ENCODE peak calls at places on chromosome 1, in ten cellular contexts. Y, Z, O, N, K, V, B, S, R and I are unnamed samples.

GRCh38 chr1:42940851-42941639 is 17.6 kb downstream of the SLC2A1 start:
- DNase-seq in N (no peak), B (peak), Y (no peak), S (no peak), V (no peak), R (peak), K (peak), O (no peak), Z (peak), I (no peak)

GRCh38 chr1:198443374-198444233 is 96.9 kb downstream of the ATP6V1G3 start:
- DNase-seq in N (no peak), S (no peak), Y (no peak), K (peak), O (no peak), V (no peak), Z (no peak), B (peak), R (peak), I (no peak)

GRCh38 chr1:230270940-230271325 is 155.2 kb downstream of the PGBD5 start:
- DNase-seq in N (no peak), S (no peak), Y (peak), V (no peak), O (no peak), R (no peak), K (no peak), Z (no peak), B (no peak), I (no peak)

GRCh38 chr1:224245188-224245587 is 62.1 kb downstream of the DEGS1 start:
- DNase-seq in B (no peak), S (peak), V (no peak), Y (no peak), O (no peak), Z (no peak), K (no peak), R (no peak), N (peak), I (peak)

GRCh38 chr1:230171337-230172015 is 104.4 kb downstream of the GALNT2 start:
- DNase-seq in Y (no peak), O (no peak), V (no peak), N (no peak), B (no peak), R (peak), K (no peak), S (no peak), Z (no peak), I (no peak)

GRCh38 chr1:46613661-46614603 is 2.7 kb downstream of the MOB3C start:
- DNase-seq in B (no peak), S (peak), Y (no peak), N (peak), K (peak), R (peak), O (no peak), V (no peak), Z (no peak), I (peak)

GRCh38 chr1:58391056-58391455 is 155.5 kb downstream of the OMA1 start:
- DNase-seq in K (no peak), R (no peak), V (no peak), Z (no peak), N (no peak), Y (peak), B (no peak), O (no peak), S (no peak), I (no peak)

GRCh38 chr1:2400576-2400909 is 8.9 kb downstream of the RER1 start:
- DNase-seq in Y (no peak), B (no peak), V (no peak), S (no peak), R (no peak), O (no peak), Z (no peak), K (no peak), N (no peak), I (no peak)

GRCh38 chr1:37325509-37326437 is 148.6 kb upstream of the ZC3H12A start:
- DNase-seq in S (no peak), B (peak), V (no peak), Y (no peak), R (no peak), Z (no peak), N (no peak), O (peak), K (no peak), I (no peak)

GRCh38 chr1:85224734-85225623 is 24.2 kb upstream of the SYDE2 start:
- DNase-seq in O (no peak), K (no peak), Y (peak), Z (no peak), N (no peak), S (no peak), V (no peak), R (no peak), B (no peak), I (no peak)

GRCh38 chr1:111987502-111987901 is 2.0 kb downstream of the KCND3 start:
- DNase-seq in R (no peak), O (no peak), B (no peak), Z (no peak), K (no peak), S (no peak), Y (no peak), V (no peak), N (no peak), I (no peak)

GRCh38 chr1:218380125-218380977 is 35.2 kb downstream of the TGFB2 start:
- DNase-seq in O (no peak), S (no peak), Y (no peak), V (no peak), N (no peak), Z (no peak), B (peak), K (peak), R (peak), I (no peak)

GRCh38 chr1:202311880-202312635 is 29.7 kb downstream of the UBE2T start:
- DNase-seq in Y (peak), R (no peak), B (no peak), S (no peak), V (no peak), N (no peak), O (no peak), Z (no peak), K (no peak), I (no peak)

GRCh38 chr1:231526536-231526935 is 1.9 kb upstream of the TSNAX start:
- DNase-seq in S (peak), O (no peak), K (no peak), V (no peak), B (no peak), R (no peak), N (no peak), Z (no peak), Y (no peak), I (no peak)

GRCh38 chr1:158095737-158096335 is 84.9 kb upstream of the CD1D start:
- DNase-seq in Y (no peak), V (no peak), K (peak), N (no peak), O (no peak), S (peak), R (peak), B (no peak), Z (peak), I (peak)

GRCh38 chr1:201260236-201260591 is 23.1 kb upstream of the PKP1 start:
- DNase-seq in Z (no peak), O (no peak), R (no peak), V (no peak), Y (no peak), S (no peak), B (peak), N (no peak), K (no peak), I (no peak)

GRCh38 chr1:150813028-150813707 is 5.1 kb upstream of the CTSK start:
- DNase-seq in S (peak), V (no peak), O (peak), K (peak), Z (no peak), B (peak), N (no peak), Y (peak), R (peak), I (peak)

GRCh38 chr1:46202975-46203737 is at the start of gene LURAP1:
- DNase-seq in Y (no peak), B (no peak), S (peak), K (peak), N (peak), R (peak), O (no peak), V (no peak), Z (peak), I (no peak)

GRCh38 chr1:30718636-30719405 is 4.6 kb downstream of the MATN1 start:
- DNase-seq in O (peak), N (no peak), R (peak), K (peak), Y (peak), S (peak), V (peak), B (peak), Z (peak), I (peak)

GRCh38 chr1:94790246-94790645 is 29.9 kb upstream of the SLC44A3 start:
- DNase-seq in S (no peak), Z (no peak), B (no peak), N (no peak), V (no peak), O (no peak), R (no peak), Y (no peak), K (no peak), I (no peak)

GRCh38 chr1:117609471-117609911 is 3.6 kb downstream of the TENT5C start:
- DNase-seq in B (no peak), N (no peak), Z (no peak), Y (no peak), V (no peak), O (no peak), S (no peak), R (no peak), K (no peak), I (no peak)

GRCh38 chr1:54365020-54365797 is 41.0 kb downstream of the SSBP3 start:
- DNase-seq in N (no peak), S (no peak), V (no peak), Y (no peak), R (no peak), B (no peak), Z (no peak), O (no peak), K (no peak), I (no peak)